ENCODE peak calls at places on chromosomes 3 and 15, in five cellular contexts. X is endodermal cell, G is small intestine, A is astrocyte, Q is lower lobe of right lung. Y is an unnamed sample. For H3K9me3 and H3K4me1, the result is how much of the 10 kb centered on the place peaks cover.

GRCh38 chr15:86193716-86194408 is 114.2 kb downstream of the AGBL1 start:
- DNase-seq in A (no peak), G (no peak), Q (no peak), X (no peak), Y (no peak)

GRCh38 chr15:91102546-91103330 is 2.7 kb downstream of the SV2B start:
- DNase-seq in X (no peak), Q (no peak), A (no peak), G (no peak), Y (no peak)

GRCh38 chr3:67335813-67336212 is 318.6 kb downstream of the SUCLG2 start:
- DNase-seq in G (no peak), Q (no peak), X (no peak), A (peak), Y (no peak)

GRCh38 chr3:177195941-177196472 is 1.3 kb downstream of the TBL1XR1 start:
- DNase-seq in X (no peak), A (no peak), G (peak), Q (no peak), Y (no peak)

GRCh38 chr3:128412180-128413002 is 54.3 kb downstream of the DNAJB8 start:
- DNase-seq in A (no peak), X (peak), Q (no peak), G (no peak), Y (no peak)

GRCh38 chr3:192082733-192083660 is 622.0 kb downstream of the PYDC2 start:
- DNase-seq in Q (no peak), A (no peak), G (no peak), X (no peak), Y (no peak)

GRCh38 chr3:24500806-24501205 is 6.2 kb upstream of the THRB start:
- DNase-seq in A (no peak), X (no peak), G (no peak), Q (no peak), Y (no peak)

GRCh38 chr3:153026026-153026425 is 136.0 kb upstream of the RAP2B start:
- DNase-seq in Q (no peak), A (peak), G (peak), X (no peak), Y (no peak)

GRCh38 chr3:193546129-193546528 is 8.6 kb downstream of the ATP13A4 start:
- DNase-seq in X (no peak), G (no peak), A (no peak), Q (no peak), Y (no peak)

GRCh38 chr15:25224396-25224795 is 214.4 kb downstream of the UBE3A start:
- DNase-seq in G (no peak), Q (no peak), A (no peak), X (no peak), Y (no peak)
- H3K9me3 ChIP-seq in G (under half), Q (under half), A (under half), X (under half), Y (under half)

GRCh38 chr15:50355980-50356379 is 982 bp upstream of the GABPB1 start:
- DNase-seq in X (no peak), Q (no peak), G (no peak), A (no peak), Y (no peak)

GRCh38 chr15:50355612-50355905 is 561 bp upstream of the GABPB1 start:
- DNase-seq in A (no peak), Q (no peak), G (no peak), X (no peak), Y (no peak)

GRCh38 chr15:50353999-50354837 is 780 bp downstream of the GABPB1 start:
- DNase-seq in G (peak), Q (peak), X (peak), A (peak), Y (peak)

GRCh38 chr15:50354838-50355611 is at the start of gene GABPB1:
- DNase-seq in G (peak), X (peak), Q (peak), A (peak), Y (peak)

DNA sequence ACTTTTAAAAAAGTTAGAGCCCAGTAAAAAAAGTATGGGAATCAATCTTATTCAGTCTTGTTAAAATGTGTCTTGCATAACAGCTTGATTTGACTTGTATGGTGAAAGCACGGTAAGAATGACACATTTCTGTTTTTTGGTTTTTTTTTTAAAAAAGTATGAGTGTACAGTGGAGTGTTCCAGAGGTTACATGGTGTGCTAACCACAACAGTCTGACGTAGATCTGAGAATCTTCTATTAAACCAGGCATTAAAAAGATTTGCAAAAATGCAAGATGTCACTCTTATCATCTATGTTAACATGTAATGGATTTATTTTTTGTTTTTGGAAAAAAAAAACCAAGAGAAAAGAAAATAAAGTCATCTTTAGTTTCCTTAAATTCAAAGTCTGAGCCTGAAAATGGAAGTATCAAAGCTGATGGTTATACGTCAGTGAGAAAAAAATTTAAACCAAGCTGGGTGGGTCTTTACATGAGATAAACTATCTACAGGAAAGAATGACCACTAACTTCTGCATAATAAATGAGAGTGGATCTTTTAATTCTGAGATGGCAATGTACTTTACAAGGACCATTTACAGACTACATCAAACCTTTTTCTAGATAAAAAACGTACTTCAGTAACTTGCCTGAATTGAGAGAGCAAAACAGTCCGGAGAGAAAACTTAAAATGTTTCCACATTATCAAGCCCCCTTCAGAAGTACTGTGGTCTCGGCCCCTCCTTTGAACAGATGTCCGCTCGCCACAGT is 1.6 kb downstream of the GABPB1 start:
- DNase-seq in X (no peak), G (peak), Q (no peak), A (peak), Y (no peak)
- H3K4me1 ChIP-seq in X (under half), G (under half), Q (half or more), A (under half), Y (half or more)

DNA sequence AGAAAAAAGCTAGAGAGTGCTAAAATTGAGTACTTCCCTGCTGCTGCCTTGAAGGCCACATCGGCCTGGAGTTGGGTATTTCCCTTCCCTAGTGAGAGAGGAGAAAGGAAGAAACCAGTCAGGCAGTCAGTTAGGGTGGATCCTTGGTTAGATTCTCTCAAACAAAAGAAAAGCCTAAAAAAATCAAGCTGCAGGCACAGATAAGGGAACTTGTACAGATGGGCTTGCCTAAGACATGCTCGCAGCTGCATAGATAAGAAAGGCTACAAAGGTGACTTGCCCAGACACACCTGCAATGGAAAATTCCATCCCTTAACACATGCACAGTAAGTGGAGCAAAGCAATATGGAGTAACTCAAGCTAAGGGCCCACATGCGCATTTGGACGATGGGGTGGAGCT is 199.7 kb upstream of the ARPP21 start:
- DNase-seq in G (no peak), A (no peak), Q (no peak), X (no peak), Y (no peak)
- H3K9me3 ChIP-seq in G (under half), A (under half), Q (under half), X (under half), Y (under half)

GRCh38 chr3:134311265-134311664 is 60.6 kb upstream of the RYK start:
- DNase-seq in A (peak), G (no peak), Q (no peak), X (no peak), Y (no peak)

GRCh38 chr3:134309987-134310700 is 59.5 kb upstream of the RYK start:
- DNase-seq in X (no peak), G (peak), Q (peak), A (no peak), Y (no peak)

GRCh38 chr3:134312072-134312872 is 61.6 kb upstream of the RYK start:
- DNase-seq in Q (peak), G (peak), X (peak), A (peak), Y (peak)

GRCh38 chr3:134312873-134313838 is 61.1 kb downstream of the AMOTL2 start:
- DNase-seq in A (peak), Q (peak), X (peak), G (peak), Y (peak)

DNA sequence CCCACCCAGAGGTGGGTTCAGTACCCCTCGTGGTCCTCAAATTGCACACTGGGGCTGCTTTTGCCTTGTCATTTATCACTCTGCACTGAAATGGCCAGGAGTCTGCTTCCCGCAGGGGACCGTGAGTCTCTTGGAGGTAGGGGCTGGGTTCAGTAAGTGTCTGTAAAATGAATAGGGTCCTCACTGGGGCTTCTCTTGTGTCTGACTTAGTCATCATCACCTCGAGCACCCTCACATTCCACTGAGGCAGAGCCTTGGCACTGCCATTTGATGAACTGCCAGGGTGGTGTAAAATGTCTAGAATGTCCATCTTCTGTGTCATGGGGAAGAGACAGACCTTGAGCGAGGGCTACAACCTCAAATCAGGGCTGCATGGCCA is 61.0 kb upstream of the RYK start:
- DNase-seq in A (no peak), Q (no peak), G (no peak), X (no peak), Y (no peak)
- H3K4me1 ChIP-seq in A (half or more), Q (half or more), G (under half), X (under half), Y (half or more)

GRCh38 chr15:26939398-26939797 is 31.6 kb upstream of the GABRG3 start:
- DNase-seq in Q (no peak), A (no peak), X (no peak), G (no peak), Y (no peak)
- H3K9me3 ChIP-seq in Q (under half), A (under half), X (under half), G (under half), Y (under half)

DNA sequence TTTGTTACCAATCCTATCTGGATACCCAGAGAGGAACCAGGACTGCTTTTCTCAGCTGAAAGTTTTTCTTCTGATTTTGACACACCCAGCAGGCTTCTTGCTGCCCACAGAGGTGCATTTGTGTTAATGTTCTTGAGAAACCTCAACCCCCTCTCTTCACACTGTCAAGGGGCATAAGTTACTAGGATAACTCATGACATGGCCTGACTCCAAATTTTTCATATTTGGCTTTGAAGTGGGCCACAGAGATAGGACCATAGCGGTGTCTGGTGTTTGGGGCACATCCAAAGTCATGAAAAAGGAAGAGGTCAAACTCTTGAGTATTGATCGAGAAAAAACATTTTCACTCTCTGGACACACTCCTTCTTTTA is 82.3 kb upstream of the XCR1 start:
- DNase-seq in Q (no peak), A (no peak), G (no peak), X (no peak), Y (no peak)
- H3K4me1 ChIP-seq in Q (under half), A (under half), G (under half), X (under half), Y (under half)

GRCh38 chr15:93417156-93418077 is 328.4 kb upstream of the RGMA start:
- DNase-seq in G (no peak), Q (no peak), A (no peak), X (peak), Y (peak)
- H3K9me3 ChIP-seq in G (under half), Q (under half), A (under half), X (under half), Y (under half)